ENCODE peak calls at places on chromosomes 5 and 9, in four cellular contexts. One of them, this sample, is unnamed. For H3K4me1 and H3K27me3, the result is how much of the 10 kb centered on the place peaks cover.

GRCh38 chr5:98397081-98397480 is 376.4 kb upstream of the RGMB start:
- DNase-seq in IMR-90: peak
- DNase-seq in CD4-positive, alpha-beta memory T cell: no peak
- DNase-seq in ovary: no peak
- DNase-seq in this sample: no peak

GRCh38 chr5:133682496-133682895 is 70.2 kb upstream of the FSTL4 start:
- DNase-seq in CD4-positive, alpha-beta memory T cell: no peak
- DNase-seq in ovary: no peak
- DNase-seq in IMR-90: no peak
- DNase-seq in this sample: no peak

GRCh38 chr5:95662946-95663345 is 16.4 kb downstream of the RFESD start:
- DNase-seq in IMR-90: no peak
- DNase-seq in ovary: no peak
- DNase-seq in CD4-positive, alpha-beta memory T cell: no peak
- DNase-seq in this sample: no peak

GRCh38 chr9:131500939-131501541 is 1.7 kb upstream of the POMT1 start:
- DNase-seq in IMR-90: peak
- DNase-seq in CD4-positive, alpha-beta memory T cell: peak
- DNase-seq in ovary: no peak
- DNase-seq in this sample: no peak

GRCh38 chr9:87714819-87715218 is 11.1 kb upstream of the CTSL start:
- DNase-seq in IMR-90: peak
- DNase-seq in CD4-positive, alpha-beta memory T cell: no peak
- DNase-seq in ovary: peak
- DNase-seq in this sample: no peak

GRCh38 chr5:57538341-57538955 is 55.8 kb upstream of the ACTBL2 start:
- DNase-seq in CD4-positive, alpha-beta memory T cell: no peak
- DNase-seq in ovary: no peak
- DNase-seq in IMR-90: peak
- DNase-seq in this sample: no peak

GRCh38 chr5:134113572-134113907 is 941 bp upstream of the TCF7 start:
- DNase-seq in IMR-90: no peak
- DNase-seq in CD4-positive, alpha-beta memory T cell: no peak
- DNase-seq in ovary: no peak
- DNase-seq in this sample: no peak

GRCh38 chr5:19950897-19951296 is 37.1 kb downstream of the CDH18 start:
- DNase-seq in ovary: no peak
- DNase-seq in IMR-90: no peak
- DNase-seq in CD4-positive, alpha-beta memory T cell: no peak
- DNase-seq in this sample: no peak

DNA sequence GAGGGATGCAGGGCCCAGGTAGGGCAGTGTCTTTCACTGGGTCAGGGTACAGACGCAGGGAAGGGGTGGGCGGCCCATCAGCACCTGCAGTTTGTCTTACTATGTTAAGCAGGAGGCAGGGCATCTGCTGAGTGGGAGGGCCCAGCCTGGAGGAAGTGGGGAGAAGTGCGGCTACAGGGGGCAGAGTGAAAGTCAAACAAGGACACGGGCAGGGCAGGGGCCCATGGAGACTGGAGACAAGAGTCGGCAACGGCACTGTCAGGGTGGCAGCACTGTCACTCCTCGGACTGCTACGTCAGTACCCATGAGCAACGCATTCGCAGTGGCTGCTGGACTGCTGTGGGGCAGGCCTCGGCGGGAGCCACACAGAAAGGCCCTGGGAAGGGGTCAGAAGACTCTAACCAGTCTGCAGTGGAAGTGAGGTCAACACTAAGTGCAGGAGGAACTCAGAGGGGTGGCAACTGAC is 19.7 kb downstream of the CAMSAP1 start:
- DNase-seq in CD4-positive, alpha-beta memory T cell: peak
- DNase-seq in IMR-90: no peak
- DNase-seq in ovary: no peak
- DNase-seq in this sample: no peak
- H3K4me1 ChIP-seq in CD4-positive, alpha-beta memory T cell: half or more
- H3K4me1 ChIP-seq in IMR-90: under half
- H3K4me1 ChIP-seq in ovary: under half
- H3K4me1 ChIP-seq in this sample: under half

GRCh38 chr5:66710557-66710956 is 114.4 kb downstream of the MAST4 start:
- DNase-seq in IMR-90: peak
- DNase-seq in ovary: peak
- DNase-seq in CD4-positive, alpha-beta memory T cell: no peak
- DNase-seq in this sample: peak

GRCh38 chr5:66713998-66714397 is 117.8 kb downstream of the MAST4 start:
- DNase-seq in CD4-positive, alpha-beta memory T cell: no peak
- DNase-seq in IMR-90: no peak
- DNase-seq in ovary: no peak
- DNase-seq in this sample: no peak

GRCh38 chr5:66708368-66708767 is 112.2 kb downstream of the MAST4 start:
- DNase-seq in ovary: no peak
- DNase-seq in CD4-positive, alpha-beta memory T cell: no peak
- DNase-seq in IMR-90: no peak
- DNase-seq in this sample: no peak
- H3K27me3 ChIP-seq in ovary: under half
- H3K27me3 ChIP-seq in CD4-positive, alpha-beta memory T cell: under half
- H3K27me3 ChIP-seq in IMR-90: under half
- H3K27me3 ChIP-seq in this sample: under half

DNA sequence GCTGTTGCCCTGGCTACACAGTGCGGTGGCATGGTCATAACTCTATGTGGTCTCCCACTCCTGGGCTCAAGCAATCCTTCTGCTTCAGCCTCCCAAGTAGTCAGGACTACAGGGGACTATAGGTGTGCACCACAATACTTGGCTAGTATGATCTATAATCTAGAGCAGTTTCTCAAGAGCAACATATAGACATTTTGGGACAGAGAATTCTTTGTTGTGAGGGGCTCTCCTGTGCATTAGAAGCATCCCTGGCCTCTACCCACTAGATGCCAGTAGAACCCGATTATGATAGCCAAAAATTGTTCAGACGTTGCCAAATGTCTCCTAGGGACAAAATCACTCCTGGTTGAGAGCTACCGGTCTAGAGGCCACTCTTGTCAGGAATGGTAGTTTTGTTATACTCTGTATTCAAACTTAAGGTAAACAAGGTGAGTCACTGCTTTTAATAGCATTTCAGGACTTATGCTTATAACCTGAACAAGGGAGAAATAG is 7.2 kb downstream of the ANKHD1 start:
- DNase-seq in ovary: no peak
- DNase-seq in IMR-90: no peak
- DNase-seq in CD4-positive, alpha-beta memory T cell: no peak
- DNase-seq in this sample: no peak
- H3K4me1 ChIP-seq in ovary: under half
- H3K4me1 ChIP-seq in IMR-90: under half
- H3K4me1 ChIP-seq in CD4-positive, alpha-beta memory T cell: half or more
- H3K4me1 ChIP-seq in this sample: under half

GRCh38 chr5:573206-573605 is 38.9 kb upstream of the CEP72 start:
- DNase-seq in CD4-positive, alpha-beta memory T cell: no peak
- DNase-seq in ovary: no peak
- DNase-seq in IMR-90: no peak
- DNase-seq in this sample: no peak
- H3K27me3 ChIP-seq in CD4-positive, alpha-beta memory T cell: under half
- H3K27me3 ChIP-seq in ovary: under half
- H3K27me3 ChIP-seq in IMR-90: under half
- H3K27me3 ChIP-seq in this sample: under half

GRCh38 chr5:74634611-74635286 is 5.8 kb downstream of the ENC1 start:
- DNase-seq in ovary: no peak
- DNase-seq in CD4-positive, alpha-beta memory T cell: no peak
- DNase-seq in IMR-90: no peak
- DNase-seq in this sample: no peak

GRCh38 chr5:74631088-74631960 is 9.2 kb downstream of the ENC1 start:
- DNase-seq in CD4-positive, alpha-beta memory T cell: peak
- DNase-seq in ovary: no peak
- DNase-seq in IMR-90: peak
- DNase-seq in this sample: no peak

GRCh38 chr5:74633710-74634109 is 6.8 kb downstream of the ENC1 start:
- DNase-seq in IMR-90: no peak
- DNase-seq in CD4-positive, alpha-beta memory T cell: no peak
- DNase-seq in ovary: no peak
- DNase-seq in this sample: no peak

GRCh38 chr5:74630387-74631087 is 10.0 kb downstream of the ENC1 start:
- DNase-seq in ovary: no peak
- DNase-seq in CD4-positive, alpha-beta memory T cell: peak
- DNase-seq in IMR-90: peak
- DNase-seq in this sample: no peak

GRCh38 chr5:74632947-74633356 is 7.6 kb downstream of the ENC1 start:
- DNase-seq in IMR-90: peak
- DNase-seq in CD4-positive, alpha-beta memory T cell: no peak
- DNase-seq in ovary: no peak
- DNase-seq in this sample: no peak
- H3K4me1 ChIP-seq in IMR-90: under half
- H3K4me1 ChIP-seq in CD4-positive, alpha-beta memory T cell: under half
- H3K4me1 ChIP-seq in ovary: under half
- H3K4me1 ChIP-seq in this sample: under half

GRCh38 chr5:154535535-154535934 is 57.5 kb upstream of the HAND1 start:
- DNase-seq in CD4-positive, alpha-beta memory T cell: no peak
- DNase-seq in IMR-90: no peak
- DNase-seq in ovary: no peak
- DNase-seq in this sample: no peak
- H3K27me3 ChIP-seq in CD4-positive, alpha-beta memory T cell: under half
- H3K27me3 ChIP-seq in IMR-90: under half
- H3K27me3 ChIP-seq in ovary: under half
- H3K27me3 ChIP-seq in this sample: under half

GRCh38 chr5:96973561-96974401 is 37.9 kb downstream of the LNPEP start:
- DNase-seq in IMR-90: no peak
- DNase-seq in CD4-positive, alpha-beta memory T cell: peak
- DNase-seq in ovary: no peak
- DNase-seq in this sample: no peak

GRCh38 chr5:96972599-96973334 is 36.9 kb downstream of the LNPEP start:
- DNase-seq in CD4-positive, alpha-beta memory T cell: no peak
- DNase-seq in IMR-90: no peak
- DNase-seq in ovary: no peak
- DNase-seq in this sample: no peak

GRCh38 chr5:96975656-96976055 is 39.8 kb downstream of the LNPEP start:
- DNase-seq in ovary: no peak
- DNase-seq in IMR-90: peak
- DNase-seq in CD4-positive, alpha-beta memory T cell: no peak
- DNase-seq in this sample: no peak

GRCh38 chr5:96978812-96979449 is 43.1 kb downstream of the LNPEP start:
- DNase-seq in ovary: no peak
- DNase-seq in CD4-positive, alpha-beta memory T cell: no peak
- DNase-seq in IMR-90: peak
- DNase-seq in this sample: no peak

DNA sequence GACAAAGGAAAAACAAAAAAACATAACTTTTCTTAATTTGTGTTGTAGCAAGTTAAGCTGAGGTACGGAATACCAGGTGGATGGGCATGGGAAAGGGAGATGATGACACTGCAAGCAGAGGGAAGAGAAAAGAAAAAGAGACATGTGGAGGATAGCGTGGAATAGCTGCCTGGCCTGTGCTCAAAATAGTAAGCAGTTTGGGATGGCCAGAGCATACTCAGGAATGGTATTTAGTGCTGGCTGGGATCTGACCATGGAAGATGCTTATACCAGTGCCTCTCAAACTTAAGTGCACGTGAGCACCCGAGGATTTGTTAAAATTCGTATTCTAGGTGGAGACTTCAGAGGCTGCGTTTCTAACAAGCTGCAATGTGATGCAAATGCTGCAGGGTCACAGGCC is 41.3 kb downstream of the LNPEP start:
- DNase-seq in ovary: no peak
- DNase-seq in CD4-positive, alpha-beta memory T cell: no peak
- DNase-seq in IMR-90: no peak
- DNase-seq in this sample: no peak
- H3K4me1 ChIP-seq in ovary: under half
- H3K4me1 ChIP-seq in CD4-positive, alpha-beta memory T cell: under half
- H3K4me1 ChIP-seq in IMR-90: under half
- H3K4me1 ChIP-seq in this sample: under half

DNA sequence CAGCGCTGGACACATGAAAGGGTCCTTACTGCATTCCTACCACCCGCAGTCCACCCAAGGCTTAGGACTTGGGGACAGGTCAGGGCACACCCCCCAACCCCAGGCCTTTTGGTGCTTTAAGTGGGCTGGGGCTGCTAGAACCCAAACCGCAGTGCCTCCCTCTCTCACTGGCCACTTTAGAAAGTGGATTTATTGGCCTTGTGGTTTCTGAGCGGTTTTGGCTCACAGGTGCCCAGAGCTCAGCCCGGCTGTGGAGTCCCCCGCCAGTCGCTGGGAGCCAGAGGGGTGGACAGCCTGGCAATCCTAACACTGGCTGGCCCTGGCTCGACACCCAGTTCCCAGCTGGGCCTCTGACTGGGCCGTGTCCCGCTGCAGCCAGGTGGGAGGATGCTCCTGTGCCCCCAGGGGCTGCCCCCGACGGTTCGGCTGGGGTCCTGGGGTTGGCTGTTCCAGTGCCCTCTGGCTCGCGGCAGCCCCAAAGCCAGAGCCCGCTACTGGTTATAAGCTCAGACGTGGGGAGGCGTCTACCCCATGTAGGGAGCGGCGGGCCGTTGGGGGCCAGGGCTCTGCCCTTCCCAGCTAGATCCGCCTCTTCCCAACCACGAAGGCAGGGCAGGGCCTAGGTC is 65.2 kb upstream of the RNU6ATAC start:
- DNase-seq in ovary: no peak
- DNase-seq in CD4-positive, alpha-beta memory T cell: no peak
- DNase-seq in IMR-90: no peak
- DNase-seq in this sample: peak
- H3K27me3 ChIP-seq in ovary: under half
- H3K27me3 ChIP-seq in CD4-positive, alpha-beta memory T cell: under half
- H3K27me3 ChIP-seq in IMR-90: under half
- H3K27me3 ChIP-seq in this sample: under half

GRCh38 chr5:78641060-78641474 is 7.5 kb downstream of the LHFPL2 start:
- DNase-seq in IMR-90: no peak
- DNase-seq in CD4-positive, alpha-beta memory T cell: no peak
- DNase-seq in ovary: no peak
- DNase-seq in this sample: no peak
- H3K4me1 ChIP-seq in IMR-90: under half
- H3K4me1 ChIP-seq in CD4-positive, alpha-beta memory T cell: under half
- H3K4me1 ChIP-seq in ovary: under half
- H3K4me1 ChIP-seq in this sample: under half

DNA sequence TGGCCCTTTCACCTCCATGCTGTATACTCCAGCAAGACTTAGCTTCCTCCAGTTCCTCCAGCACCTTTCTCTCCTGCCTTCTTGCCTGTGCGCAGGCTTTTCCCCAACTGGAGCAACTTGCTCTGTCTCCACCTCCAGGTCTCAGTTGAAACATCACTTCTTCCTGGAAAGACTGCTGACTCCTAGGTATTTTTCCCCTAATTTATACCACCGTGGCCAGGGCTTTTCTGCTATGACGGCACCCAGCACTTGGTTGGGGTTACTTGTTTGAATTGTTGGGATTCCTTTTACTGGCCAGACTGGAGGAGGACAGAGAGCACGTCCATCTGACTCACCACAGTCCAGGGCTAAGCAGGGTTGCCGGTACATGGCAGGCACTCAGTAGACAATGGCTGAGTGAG is 67.5 kb downstream of the KCNIP1 start:
- DNase-seq in IMR-90: peak
- DNase-seq in CD4-positive, alpha-beta memory T cell: no peak
- DNase-seq in ovary: no peak
- DNase-seq in this sample: no peak
- H3K27me3 ChIP-seq in IMR-90: under half
- H3K27me3 ChIP-seq in CD4-positive, alpha-beta memory T cell: under half
- H3K27me3 ChIP-seq in ovary: under half
- H3K27me3 ChIP-seq in this sample: under half

This sample was measured in right cardiac atrium.